ENCODE peak calls at places on chromosomes 12 and 14, in nine cellular contexts. F is BJ, M is fibroblast of the aortic adventitia, D is mammary epithelial cell, V is adipocyte, K is neural progenitor cell, Z is choroid plexus epithelial cell, Q is testis, H is endothelial cell of umbilical vein. A is an unnamed sample.

GRCh38 chr14:37232907-37233481 is 35.3 kb downstream of the MIPOL1 start:
- DNase-seq in Q (no peak), D (peak), Z (peak), F (no peak), M (peak), V (peak), K (peak), H (peak), A (peak)

GRCh38 chr12:23055004-23055403 is 430.0 kb downstream of the ETNK1 start:
- DNase-seq in Z (peak), F (no peak), Q (peak), M (peak), V (peak), D (peak), H (peak), K (peak), A (no peak)

GRCh38 chr14:75204106-75204505 is 27.7 kb upstream of the TMED10 start:
- DNase-seq in Q (peak), D (peak), Z (peak), F (peak), M (peak), V (peak), K (no peak), H (no peak), A (no peak)

GRCh38 chr12:12726543-12727093 is 9.4 kb downstream of the CDKN1B start:
- DNase-seq in F (peak), Z (peak), H (peak), M (peak), K (no peak), V (peak), Q (no peak), D (peak), A (peak)

GRCh38 chr12:40614923-40615322 is 77.3 kb upstream of the CNTN1 start:
- DNase-seq in H (no peak), F (no peak), Z (no peak), K (no peak), V (no peak), D (peak), M (no peak), Q (no peak), A (no peak)

GRCh38 chr12:110200124-110200417 is 75.9 kb downstream of the IFT81 start:
- DNase-seq in Q (no peak), M (no peak), D (no peak), Z (peak), K (no peak), H (no peak), V (no peak), F (no peak), A (no peak)

GRCh38 chr14:36947362-36947761 is 225.0 kb downstream of the SLC25A21 start:
- DNase-seq in K (no peak), D (no peak), V (no peak), H (no peak), Z (no peak), F (no peak), M (no peak), Q (no peak), A (no peak)

GRCh38 chr14:101200650-101201516 is 297.4 kb upstream of the RTL1 start:
- DNase-seq in M (no peak), H (no peak), K (no peak), V (no peak), Q (no peak), D (no peak), F (no peak), Z (no peak), A (no peak)

GRCh38 chr12:75981773-75982564 is 49.6 kb downstream of the PHLDA1 start:
- DNase-seq in K (no peak), Z (peak), D (no peak), H (peak), M (no peak), Q (no peak), V (no peak), F (no peak), A (no peak)

GRCh38 chr12:119440961-119441360 is 106.4 kb downstream of the CCDC60 start:
- DNase-seq in F (no peak), K (no peak), V (no peak), D (no peak), Q (no peak), M (no peak), H (no peak), Z (no peak), A (no peak)

GRCh38 chr12:6336079-6336858 is 5.6 kb downstream of the TNFRSF1A start:
- DNase-seq in Z (peak), V (peak), M (peak), F (peak), H (peak), D (peak), Q (peak), K (peak), A (peak)

GRCh38 chr12:2937500-2937899 is 21.7 kb upstream of the TEAD4 start:
- DNase-seq in Z (no peak), H (peak), M (no peak), K (no peak), V (no peak), D (no peak), F (no peak), Q (no peak), A (no peak)

GRCh38 chr12:66717049-66717448 is 38.2 kb upstream of the GRIP1 start:
- DNase-seq in Z (no peak), V (no peak), K (no peak), D (no peak), H (no peak), M (no peak), Q (no peak), F (no peak), A (no peak)

GRCh38 chr12:85627584-85627983 is 208.6 kb downstream of the RASSF9 start:
- DNase-seq in K (no peak), H (peak), V (peak), F (peak), D (peak), Q (no peak), M (peak), Z (peak), A (peak)

GRCh38 chr12:104669851-104670337 is 213.1 kb downstream of the CHST11 start:
- DNase-seq in Z (peak), K (no peak), D (no peak), F (no peak), V (no peak), H (no peak), Q (peak), M (peak), A (no peak)

GRCh38 chr12:112130461-112130998 is 5.2 kb downstream of the TRAFD1 start:
- DNase-seq in Z (peak), M (peak), V (peak), D (no peak), K (no peak), H (peak), F (no peak), Q (no peak), A (no peak)
- H3K4me3 ChIP-seq in Z (peak), M (no peak), V (peak), D (no peak), K (no peak), H (peak), F (peak), Q (no peak), A (no peak)

DNA sequence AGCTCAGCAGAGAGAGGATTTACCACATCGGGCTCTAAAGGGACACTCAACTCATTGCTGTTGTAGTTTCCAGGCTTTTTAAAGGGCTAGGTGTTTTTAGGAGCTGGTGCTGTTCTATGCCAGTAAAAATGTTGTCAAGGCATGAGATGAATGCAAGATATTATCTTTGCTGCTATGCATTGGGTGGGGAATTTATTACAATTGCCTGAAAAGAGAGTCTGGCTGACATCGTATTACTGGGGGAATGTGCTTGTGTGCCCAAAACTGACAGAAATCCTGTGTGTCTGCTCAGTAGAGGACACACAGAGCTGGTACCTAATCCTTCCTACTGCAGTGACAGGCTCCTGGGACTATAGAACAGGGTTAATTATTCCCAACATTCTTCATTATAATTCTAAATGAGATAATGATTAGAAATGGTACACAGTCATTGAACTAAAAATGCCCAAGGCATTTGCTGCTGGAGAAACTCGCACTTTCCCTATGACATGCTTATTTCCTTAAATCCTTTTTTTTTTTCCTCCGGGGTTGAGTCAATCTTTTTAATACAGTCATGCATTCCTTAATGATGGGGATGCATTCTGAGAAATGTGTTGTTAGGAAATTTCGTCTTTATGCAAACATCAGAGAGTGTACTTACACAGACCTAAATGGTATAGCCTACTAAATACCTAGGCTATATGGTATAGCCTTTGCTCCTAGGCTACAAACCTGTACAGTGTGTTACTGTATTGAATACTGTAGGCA is 30.0 kb upstream of the DACT1 start:
- DNase-seq in Z (peak), K (no peak), M (peak), H (no peak), Q (no peak), D (peak), V (peak), F (peak), A (peak)
- H3K4me3 ChIP-seq in Z (no peak), K (no peak), M (no peak), H (no peak), Q (no peak), D (no peak), V (no peak), F (no peak), A (no peak)

GRCh38 chr14:104681689-104682074 is 7.7 kb upstream of the INF2 start:
- DNase-seq in F (no peak), H (peak), D (peak), Z (peak), Q (peak), V (peak), K (peak), M (peak), A (peak)
- H3K4me3 ChIP-seq in F (no peak), H (no peak), D (peak), Z (peak), Q (no peak), V (peak), K (peak), M (peak), A (peak)

GRCh38 chr12:70664463-70664862 is 27.2 kb upstream of the PTPRB start:
- DNase-seq in D (no peak), Q (no peak), V (no peak), Z (peak), K (peak), F (no peak), M (peak), H (peak), A (no peak)
- H3K4me3 ChIP-seq in D (no peak), Q (no peak), V (no peak), Z (no peak), K (peak), F (no peak), M (no peak), H (peak), A (no peak)

GRCh38 chr14:49863483-49864262 is 11.1 kb upstream of the NEMF start:
- DNase-seq in V (peak), M (peak), D (no peak), F (no peak), Q (peak), Z (peak), H (peak), K (peak), A (no peak)

GRCh38 chr14:49861581-49861922 is 9.0 kb upstream of the NEMF start:
- DNase-seq in Z (peak), F (no peak), K (peak), Q (peak), M (peak), H (no peak), D (peak), V (peak), A (peak)

GRCh38 chr14:49858383-49858782 is 5.8 kb upstream of the NEMF start:
- DNase-seq in M (no peak), V (no peak), F (no peak), Q (no peak), D (no peak), K (no peak), Z (no peak), H (no peak), A (no peak)

GRCh38 chr14:49861923-49862673 is 9.5 kb upstream of the NEMF start:
- DNase-seq in K (peak), Z (peak), H (peak), F (peak), Q (peak), D (peak), M (peak), V (peak), A (peak)

GRCh38 chr14:49860988-49861387 is 8.4 kb upstream of the NEMF start:
- DNase-seq in Q (no peak), D (no peak), V (peak), K (no peak), Z (no peak), F (no peak), H (no peak), M (no peak), A (no peak)
- H3K4me3 ChIP-seq in Q (peak), D (peak), V (peak), K (peak), Z (no peak), F (peak), H (peak), M (peak), A (peak)

DNA sequence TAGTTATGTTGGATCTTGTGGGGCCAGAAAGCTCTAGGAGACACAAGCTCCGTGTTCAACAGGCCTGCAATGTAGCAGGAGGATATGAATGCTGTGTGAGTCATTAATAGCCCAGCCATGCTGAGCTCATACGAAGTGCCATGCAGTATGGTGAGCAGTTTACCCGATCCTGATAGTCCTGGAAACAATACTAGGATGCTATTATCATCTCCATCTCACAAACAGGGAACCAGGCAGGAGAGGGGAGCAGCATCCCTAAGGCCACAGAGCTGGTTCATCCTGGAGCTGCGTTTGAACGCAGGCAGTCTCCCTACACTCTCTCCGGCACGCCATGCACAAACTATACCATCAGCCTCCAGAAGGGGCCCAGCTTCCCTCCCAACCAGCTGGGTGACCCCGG is 20.5 kb downstream of the TTC7B start:
- DNase-seq in M (peak), H (peak), F (peak), D (peak), Q (no peak), V (peak), K (no peak), Z (peak), A (peak)
- H3K4me3 ChIP-seq in M (no peak), H (no peak), F (no peak), D (no peak), Q (no peak), V (no peak), K (no peak), Z (no peak), A (no peak)